ENCODE peak calls at places on chromosome 14, in nine cellular contexts. A is cardiac muscle cell; P is CD4-positive, CD25-positive, alpha-beta regulatory T cell; E is left ventricle myocardium inferior; D is ascending aorta; T is heart left ventricle; X is hepatocyte; Y is GM23248; K is effector memory CD4-positive, alpha-beta T cell. W is an unnamed sample. For H3K4me1 and H3K36me3, the result is how much of the 10 kb centered on the place peaks cover.

GRCh38 chr14:103847439-103847953 is at the start of gene PPP1R13B:
- DNase-seq in A (peak), P (peak), E (peak), D (peak), T (peak), X (peak), Y (peak), K (peak), W (peak)

GRCh38 chr14:67436006-67436866 is 24.3 kb upstream of the PLEK2 start:
- DNase-seq in A (no peak), P (no peak), E (no peak), D (no peak), T (no peak), X (no peak), Y (peak), K (no peak), W (no peak)

GRCh38 chr14:93997933-93998870 is 1.1 kb downstream of the CCDC197 start:
- DNase-seq in A (no peak), P (no peak), E (no peak), D (no peak), T (no peak), X (peak), Y (no peak), K (no peak), W (no peak)

GRCh38 chr14:82528011-82528410 is 994.4 kb upstream of the SEL1L start:
- DNase-seq in A (no peak), P (no peak), E (no peak), D (no peak), T (no peak), X (no peak), Y (no peak), K (no peak), W (no peak)

GRCh38 chr14:73719791-73720190 is 5.6 kb upstream of the PNMA1 start:
- DNase-seq in A (no peak), P (no peak), E (no peak), D (no peak), T (no peak), X (no peak), Y (no peak), K (no peak), W (no peak)

GRCh38 chr14:60648169-60648933 is 926 bp downstream of the SIX1 start:
- DNase-seq in A (peak), P (no peak), E (no peak), D (no peak), T (no peak), X (peak), Y (peak), K (no peak), W (no peak)

GRCh38 chr14:90777830-90778467 is 38.3 kb downstream of the TTC7B start:
- DNase-seq in A (no peak), P (no peak), E (no peak), D (peak), T (no peak), X (no peak), Y (no peak), K (no peak), W (no peak)

GRCh38 chr14:56170877-56171422 is 52.7 kb downstream of the PELI2 start:
- DNase-seq in A (no peak), P (no peak), E (no peak), D (no peak), T (no peak), X (no peak), Y (no peak), K (no peak), W (no peak)

GRCh38 chr14:106691601-106692291 is 1165.4 kb downstream of the TMEM121 start:
- DNase-seq in A (no peak), P (peak), E (peak), D (no peak), T (no peak), X (peak), Y (peak), K (peak), W (peak)

GRCh38 chr14:101196051-101196450 is 292.5 kb upstream of the RTL1 start:
- DNase-seq in A (no peak), P (no peak), E (no peak), D (peak), T (no peak), X (no peak), Y (no peak), K (no peak), W (no peak)

GRCh38 chr14:94401083-94401482 is 12.7 kb upstream of the SERPINA1 start:
- DNase-seq in A (no peak), P (no peak), E (no peak), D (no peak), T (no peak), X (no peak), Y (peak), K (no peak), W (no peak)

GRCh38 chr14:49303952-49304516 is 282.1 kb downstream of the RPS29 start:
- DNase-seq in A (peak), P (no peak), E (no peak), D (no peak), T (no peak), X (peak), Y (peak), K (no peak), W (no peak)

GRCh38 chr14:104371031-104371430 is 208.5 kb upstream of the C14orf180 start:
- DNase-seq in A (no peak), P (no peak), E (no peak), D (no peak), T (no peak), X (no peak), Y (no peak), K (no peak), W (no peak)

GRCh38 chr14:74670726-74671125 is 42.2 kb downstream of the AREL1 start:
- DNase-seq in A (peak), P (no peak), E (no peak), D (no peak), T (no peak), X (no peak), Y (peak), K (no peak), W (no peak)

GRCh38 chr14:92040431-92041040 is 677 bp upstream of the TRIP11 start:
- DNase-seq in A (peak), P (no peak), E (no peak), D (no peak), T (no peak), X (peak), Y (peak), K (no peak), W (no peak)

GRCh38 chr14:50524071-50524470 is 8.3 kb downstream of the MAP4K5 start:
- DNase-seq in A (no peak), P (no peak), E (no peak), D (no peak), T (no peak), X (no peak), Y (no peak), K (no peak), W (no peak)

GRCh38 chr14:68683326-68683725 is 109.5 kb downstream of the ZFP36L1 start:
- DNase-seq in A (peak), P (no peak), E (no peak), D (no peak), T (no peak), X (no peak), Y (peak), K (no peak), W (no peak)
- H3K4me1 ChIP-seq in A (under half), P (half or more), E (half or more), D (under half), T (half or more), X (half or more), Y (half or more), K (under half), W (half or more)

DNA sequence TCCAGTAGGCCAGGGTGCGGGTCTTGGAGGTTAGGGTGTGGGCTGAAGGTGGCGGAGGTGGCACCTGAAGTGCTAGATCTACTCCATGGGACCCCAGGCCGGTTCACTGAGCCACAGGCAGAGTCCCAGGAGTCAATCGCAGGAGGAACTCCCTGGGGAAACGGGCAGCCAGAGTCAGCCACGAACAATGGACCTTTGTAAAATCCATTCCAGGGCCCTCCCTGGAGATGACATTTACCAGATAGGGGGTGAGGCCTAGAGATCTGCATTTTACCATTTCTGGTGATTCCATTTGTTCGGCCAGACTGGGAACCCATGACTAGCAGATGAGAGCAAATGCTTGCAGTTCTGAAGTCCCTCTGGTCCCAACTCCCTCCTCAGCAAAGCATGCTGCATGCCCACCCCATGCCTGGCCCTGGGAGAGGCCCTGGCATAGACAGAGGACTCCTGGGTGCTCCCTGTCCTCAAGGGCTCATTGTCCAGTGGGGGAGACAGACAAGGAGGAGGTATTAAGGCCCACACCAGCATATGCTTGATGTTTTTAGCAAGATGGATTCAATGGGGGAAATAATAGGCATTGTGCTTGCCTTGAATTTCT is 115.5 kb downstream of the EML1 start:
- DNase-seq in A (no peak), P (no peak), E (no peak), D (peak), T (no peak), X (no peak), Y (no peak), K (no peak), W (no peak)
- H3K36me3 ChIP-seq in A (under half), P (under half), E (half or more), D (under half), T (under half), X (under half), Y (under half), K (under half), W (under half)

DNA sequence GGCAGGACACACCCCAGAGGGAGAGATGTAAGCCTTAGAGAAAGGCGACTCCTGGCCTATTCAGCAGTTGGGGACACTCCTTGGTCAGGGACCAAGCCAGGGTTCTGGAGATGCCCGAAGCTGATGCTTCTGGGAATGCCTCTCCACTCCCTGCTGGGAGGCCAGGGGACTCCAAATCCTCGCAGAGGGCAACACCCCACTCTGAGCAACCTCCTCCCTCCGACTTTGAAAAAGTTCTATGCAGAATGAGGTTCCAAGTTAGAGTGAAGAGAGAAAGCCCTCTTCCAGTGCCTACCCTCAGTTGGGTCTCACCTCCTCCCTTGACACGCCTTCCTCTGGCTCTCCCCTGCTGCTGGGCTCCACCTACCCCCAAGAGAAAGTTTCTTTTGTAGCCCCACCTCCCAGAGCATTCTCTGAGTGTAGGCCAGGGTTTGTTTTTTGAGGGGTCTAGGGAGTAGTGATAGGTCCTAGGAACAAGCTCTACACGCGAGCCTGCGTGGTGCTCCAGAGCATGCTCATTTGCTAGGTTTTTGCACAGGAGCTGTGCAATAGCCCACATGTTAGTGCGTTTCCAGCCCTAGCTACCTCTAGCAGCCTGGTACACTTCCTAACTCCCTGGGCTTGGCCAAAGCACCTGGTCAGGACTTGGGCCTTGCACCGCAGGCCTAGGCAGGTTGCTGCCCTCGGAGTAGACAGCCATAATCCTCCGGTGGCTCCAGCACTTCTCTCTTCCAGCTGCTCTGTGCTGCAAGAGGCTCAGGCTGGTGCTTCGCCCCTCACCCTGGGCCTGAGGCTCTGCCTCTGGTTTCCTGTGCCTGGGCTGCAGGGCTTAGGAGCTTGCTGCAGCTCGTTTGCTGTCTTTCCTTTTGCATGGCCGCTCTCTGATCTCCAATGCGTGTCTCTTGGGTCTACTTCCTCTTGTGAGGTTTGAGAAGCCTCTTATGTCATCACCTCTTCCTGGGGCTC is 590 bp upstream of the CEBPE start:
- DNase-seq in A (no peak), P (no peak), E (no peak), D (no peak), T (no peak), X (no peak), Y (no peak), K (no peak), W (peak)
- H3K27ac ChIP-seq in A (no peak), P (peak), E (peak), D (no peak), T (no peak), X (no peak), Y (no peak), K (peak), W (peak)

GRCh38 chr14:80956922-80957321 is 1.5 kb downstream of the TSHR start:
- DNase-seq in A (no peak), P (no peak), E (no peak), D (no peak), T (no peak), X (no peak), Y (no peak), K (no peak), W (no peak)
- H3K4me1 ChIP-seq in A (under half), P (half or more), E (under half), D (under half), T (under half), X (under half), Y (under half), K (under half), W (under half)

DNA sequence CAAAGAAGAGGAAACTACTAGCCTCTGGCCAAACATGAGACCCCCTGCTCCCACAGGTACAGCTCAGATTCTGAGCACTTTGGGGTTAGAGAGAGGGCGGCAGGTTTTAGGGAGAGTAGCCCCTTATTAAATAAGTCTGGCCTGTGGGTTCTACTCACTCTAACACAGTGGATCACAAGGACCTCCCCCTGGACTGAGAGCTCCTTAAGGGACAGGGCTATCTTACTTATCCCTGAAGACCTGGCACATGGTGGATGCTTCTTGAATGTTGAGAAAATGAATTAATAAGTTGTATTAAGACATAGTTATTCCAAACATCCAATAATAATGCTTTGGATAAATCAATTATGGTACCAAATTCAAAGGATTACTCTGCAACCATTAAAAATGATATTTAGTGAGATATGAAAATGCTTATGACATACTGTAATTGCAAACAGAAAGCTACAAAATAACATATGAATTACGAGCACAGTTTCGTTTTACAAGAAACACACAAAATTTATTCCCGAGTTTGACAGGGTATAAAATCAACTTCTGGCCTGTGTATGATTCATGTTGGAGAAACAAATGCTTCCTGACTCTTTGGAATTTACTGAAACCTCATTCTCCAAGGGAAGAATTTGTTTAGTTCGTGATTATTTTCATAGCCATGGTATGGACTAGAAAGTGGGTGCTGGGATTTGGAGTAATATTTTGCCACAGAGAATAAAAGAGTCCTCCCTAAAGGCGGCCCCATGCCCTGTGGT is 59.3 kb upstream of the BDKRB2 start:
- DNase-seq in A (peak), P (no peak), E (no peak), D (no peak), T (no peak), X (no peak), Y (peak), K (no peak), W (no peak)
- H3K36me3 ChIP-seq in A (under half), P (under half), E (under half), D (under half), T (under half), X (under half), Y (under half), K (under half), W (under half)

W was measured in CD8-positive, alpha-beta memory T cell.